ENCODE peak calls at places on chromosomes 16 and 17, in eight cellular contexts. A, T, D, O, V, R, J and I are unnamed samples.

GRCh38 chr16:11800385-11800718 is 3.3 kb upstream of the ZC3H7A start:
- DNase-seq in A (no peak), T (no peak), D (no peak), O (no peak), V (no peak), R (no peak), J (no peak), I (no peak)

GRCh38 chr17:82495844-82496528 is 23.5 kb upstream of the FOXK2 start:
- DNase-seq in A (no peak), T (peak), D (peak), O (no peak), V (no peak), R (no peak), J (no peak), I (no peak)

GRCh38 chr17:30005709-30006320 is 64.4 kb downstream of the EFCAB5 start:
- DNase-seq in A (no peak), T (no peak), D (peak), O (peak), V (no peak), R (no peak), J (peak), I (no peak)

GRCh38 chr17:31357831-31358400 is 33.6 kb upstream of the RAB11FIP4 start:
- DNase-seq in A (no peak), T (no peak), D (no peak), O (peak), V (no peak), R (no peak), J (no peak), I (no peak)

GRCh38 chr16:48999508-48999907 is 282.1 kb downstream of the CBLN1 start:
- DNase-seq in A (no peak), T (no peak), D (no peak), O (no peak), V (no peak), R (no peak), J (no peak), I (peak)

GRCh38 chr17:77098884-77099545 is 41.8 kb upstream of the SEC14L1 start:
- DNase-seq in A (peak), T (peak), D (peak), O (peak), V (peak), R (no peak), J (peak), I (no peak)

GRCh38 chr17:77425791-77426641 is 285.2 kb downstream of the SEC14L1 start:
- DNase-seq in A (no peak), T (no peak), D (peak), O (peak), V (no peak), R (no peak), J (peak), I (no peak)

GRCh38 chr16:72609933-72610332 is 438.0 kb upstream of the PMFBP1 start:
- DNase-seq in A (no peak), T (no peak), D (no peak), O (no peak), V (no peak), R (no peak), J (no peak), I (no peak)

GRCh38 chr17:79970576-79971068 is 65.0 kb downstream of the TBC1D16 start:
- DNase-seq in A (no peak), T (peak), D (peak), O (peak), V (no peak), R (no peak), J (peak), I (peak)

GRCh38 chr17:12256380-12256995 is 235.8 kb downstream of the MAP2K4 start:
- DNase-seq in A (no peak), T (no peak), D (peak), O (peak), V (no peak), R (no peak), J (peak), I (no peak)

GRCh38 chr16:49338867-49339266 is 34.7 kb upstream of the C16orf78 start:
- DNase-seq in A (no peak), T (no peak), D (no peak), O (no peak), V (no peak), R (no peak), J (no peak), I (peak)

GRCh38 chr16:69481901-69482341 is 57.5 kb downstream of the CYB5B start:
- DNase-seq in A (no peak), T (no peak), D (peak), O (peak), V (peak), R (peak), J (peak), I (peak)

GRCh38 chr17:83132251-83133081 is 53.1 kb downstream of the METRNL start:
- DNase-seq in A (no peak), T (no peak), D (no peak), O (no peak), V (no peak), R (peak), J (no peak), I (peak)

GRCh38 chr16:22890976-22891375 is 77.0 kb downstream of the HS3ST2 start:
- DNase-seq in A (no peak), T (no peak), D (peak), O (no peak), V (no peak), R (no peak), J (no peak), I (no peak)

GRCh38 chr16:67215690-67216089 is 11.2 kb upstream of the TMEM208 start:
- DNase-seq in A (no peak), T (no peak), D (no peak), O (no peak), V (no peak), R (no peak), J (no peak), I (no peak)

GRCh38 chr16:28923652-28924398 is 1.2 kb downstream of the RABEP2 start:
- DNase-seq in A (peak), T (no peak), D (no peak), O (no peak), V (no peak), R (no peak), J (no peak), I (no peak)

GRCh38 chr16:9932000-9932399 is 250.2 kb downstream of the GRIN2A start:
- DNase-seq in A (no peak), T (no peak), D (no peak), O (no peak), V (no peak), R (no peak), J (no peak), I (no peak)

GRCh38 chr17:28916302-28916934 is 13.5 kb upstream of the DHRS13 start:
- DNase-seq in A (no peak), T (peak), D (no peak), O (peak), V (peak), R (no peak), J (peak), I (no peak)

GRCh38 chr17:49910094-49910857 is 58.7 kb upstream of the DLX4 start:
- DNase-seq in A (no peak), T (no peak), D (peak), O (no peak), V (no peak), R (no peak), J (no peak), I (no peak)

GRCh38 chr17:69819316-69820087 is 255.5 kb upstream of the KCNJ16 start:
- DNase-seq in A (no peak), T (no peak), D (no peak), O (peak), V (no peak), R (no peak), J (peak), I (no peak)

GRCh38 chr17:77619851-77620250 is 338.7 kb upstream of the TNRC6C start:
- DNase-seq in A (no peak), T (no peak), D (peak), O (peak), V (no peak), R (no peak), J (peak), I (no peak)

GRCh38 chr16:68695575-68695974 is 41.5 kb upstream of the CDH1 start:
- DNase-seq in A (no peak), T (no peak), D (no peak), O (no peak), V (no peak), R (no peak), J (no peak), I (no peak)

GRCh38 chr17:60601443-60602384 is 1.7 kb downstream of the PPM1D start:
- DNase-seq in A (peak), T (peak), D (peak), O (peak), V (peak), R (no peak), J (peak), I (no peak)

GRCh38 chr17:80116276-80116922 is 15.0 kb downstream of the GAA start:
- DNase-seq in A (no peak), T (no peak), D (no peak), O (peak), V (no peak), R (no peak), J (no peak), I (no peak)

GRCh38 chr17:71260366-71260765 is 860.5 kb upstream of the SOX9 start:
- DNase-seq in A (no peak), T (no peak), D (peak), O (peak), V (no peak), R (no peak), J (no peak), I (no peak)

GRCh38 chr17:17814162-17815061 is 22.4 kb downstream of the SREBF1 start:
- DNase-seq in A (no peak), T (no peak), D (no peak), O (no peak), V (no peak), R (no peak), J (no peak), I (no peak)

GRCh38 chr17:17167356-17167755 is 38.8 kb downstream of the PLD6 start:
- DNase-seq in A (no peak), T (no peak), D (no peak), O (no peak), V (no peak), R (no peak), J (no peak), I (no peak)

GRCh38 chr16:80932725-80933124 is 74.0 kb downstream of the CMC2 start:
- DNase-seq in A (no peak), T (no peak), D (peak), O (peak), V (peak), R (peak), J (peak), I (peak)

GRCh38 chr17:29677139-29677834 is 54.6 kb upstream of the CORO6 start:
- DNase-seq in A (no peak), T (no peak), D (no peak), O (no peak), V (no peak), R (no peak), J (peak), I (peak)

GRCh38 chr16:88349153-88349902 is 33.4 kb upstream of the ZNF469 start:
- DNase-seq in A (no peak), T (no peak), D (no peak), O (no peak), V (no peak), R (no peak), J (no peak), I (no peak)

GRCh38 chr16:57185446-57185944 is 344 bp downstream of the PSME3IP1 start:
- DNase-seq in A (peak), T (no peak), D (peak), O (peak), V (peak), R (peak), J (peak), I (peak)

GRCh38 chr16:31876955-31877828 is 3.6 kb downstream of the ZNF267 start:
- DNase-seq in A (no peak), T (no peak), D (peak), O (peak), V (no peak), R (no peak), J (peak), I (no peak)

GRCh38 chr17:40862985-40863733 is 3.9 kb downstream of the KRT12 start:
- DNase-seq in A (no peak), T (no peak), D (no peak), O (no peak), V (no peak), R (no peak), J (peak), I (no peak)

GRCh38 chr17:75784473-75785015 is at the start of gene UNK:
- DNase-seq in A (peak), T (peak), D (peak), O (peak), V (peak), R (peak), J (peak), I (peak)

GRCh38 chr17:75785016-75785769 is 587 bp downstream of the UNK start:
- DNase-seq in A (peak), T (no peak), D (peak), O (peak), V (peak), R (peak), J (peak), I (peak)

GRCh38 chr17:75783803-75784472 is 668 bp upstream of the UNK start:
- DNase-seq in A (peak), T (no peak), D (no peak), O (no peak), V (no peak), R (no peak), J (no peak), I (peak)

GRCh38 chr17:75783069-75783783 is 1.4 kb upstream of the UNK start:
- DNase-seq in A (no peak), T (peak), D (peak), O (peak), V (no peak), R (no peak), J (peak), I (no peak)

GRCh38 chr17:75785770-75786538 is 1.3 kb downstream of the UNK start:
- DNase-seq in A (no peak), T (no peak), D (peak), O (peak), V (no peak), R (no peak), J (peak), I (no peak)
- H3K4me3 ChIP-seq in A (peak), T (peak), D (peak), O (peak), V (peak), R (peak), J (peak), I (peak)

GRCh38 chr16:30136971-30137601 is 14.1 kb upstream of the MAPK3 start:
- DNase-seq in A (no peak), T (no peak), D (no peak), O (no peak), V (no peak), R (no peak), J (no peak), I (no peak)

GRCh38 chr16:30141750-30142149 is 18.7 kb upstream of the MAPK3 start:
- DNase-seq in A (no peak), T (no peak), D (no peak), O (no peak), V (no peak), R (no peak), J (no peak), I (no peak)

GRCh38 chr16:30142672-30143346 is 19.8 kb upstream of the MAPK3 start:
- DNase-seq in A (no peak), T (peak), D (no peak), O (no peak), V (no peak), R (no peak), J (no peak), I (no peak)

GRCh38 chr16:30139895-30140481 is 17.0 kb upstream of the MAPK3 start:
- DNase-seq in A (no peak), T (no peak), D (no peak), O (no peak), V (no peak), R (no peak), J (no peak), I (no peak)

DNA sequence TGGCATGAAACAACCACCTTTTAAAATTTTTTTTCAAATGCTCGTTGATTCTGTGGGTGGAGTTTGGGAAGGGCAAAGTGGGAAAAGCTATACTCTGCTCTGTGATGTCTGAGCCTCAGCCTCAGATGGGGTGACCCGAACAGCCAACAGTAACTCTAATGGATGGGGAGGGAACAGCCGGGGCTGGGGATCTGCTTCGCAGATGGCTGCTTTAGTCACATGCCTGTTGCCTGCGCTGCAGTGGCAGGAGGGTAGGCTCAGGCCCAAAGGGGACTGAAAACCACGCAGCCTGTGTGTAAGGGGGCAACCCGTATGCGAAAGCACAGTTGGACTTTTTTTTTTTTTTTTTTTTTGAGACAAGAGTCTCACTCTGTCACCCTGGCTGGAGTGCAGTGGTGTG is 14.9 kb upstream of the MAPK3 start:
- DNase-seq in A (no peak), T (no peak), D (no peak), O (no peak), V (no peak), R (no peak), J (no peak), I (no peak)
- H3K27ac ChIP-seq in A (no peak), T (no peak), D (no peak), O (no peak), V (no peak), R (no peak), J (no peak), I (no peak)

GRCh38 chr17:7651097-7651958 is 602 bp downstream of the ATP1B2 start:
- DNase-seq in A (no peak), T (no peak), D (no peak), O (no peak), V (no peak), R (no peak), J (no peak), I (no peak)
- H3K4me3 ChIP-seq in A (peak), T (peak), D (peak), O (peak), V (no peak), R (peak), J (peak), I (peak)

DNA sequence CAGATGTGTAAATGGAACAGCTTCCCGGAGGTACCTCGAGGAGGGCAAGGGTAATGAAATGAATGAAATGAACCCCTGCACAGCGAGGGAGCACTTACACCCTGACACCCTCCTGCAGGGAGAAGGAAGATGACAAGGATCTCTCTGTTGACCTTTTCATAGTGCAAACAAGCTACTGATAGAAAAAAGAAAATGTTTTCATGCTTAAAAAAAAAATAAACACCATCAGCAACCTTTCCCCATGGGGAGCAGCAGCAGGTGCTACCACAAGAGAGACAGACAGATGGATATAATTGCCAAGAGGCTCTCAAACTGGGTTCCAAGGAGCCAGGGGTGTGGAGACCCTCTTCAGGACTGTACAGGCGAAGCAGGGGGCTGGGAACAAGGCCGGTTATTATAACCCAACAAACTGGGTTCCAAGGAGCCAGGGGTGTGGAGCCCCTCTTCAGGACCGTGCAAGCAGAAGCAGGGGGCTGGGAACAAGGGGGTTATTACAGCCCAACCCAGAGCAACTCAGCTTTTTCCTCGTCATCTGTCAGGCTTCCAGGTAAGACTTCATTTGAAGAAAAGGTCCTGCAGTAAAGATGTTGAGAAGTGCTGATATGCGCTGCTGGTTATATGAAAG is 718 bp upstream of the RPH3AL start:
- DNase-seq in A (no peak), T (no peak), D (no peak), O (no peak), V (no peak), R (no peak), J (no peak), I (no peak)
- H3K27ac ChIP-seq in A (peak), T (no peak), D (no peak), O (no peak), V (no peak), R (no peak), J (peak), I (peak)

GRCh38 chr16:50740747-50741146 is 1.1 kb upstream of the CYLD start:
- DNase-seq in A (no peak), T (no peak), D (peak), O (no peak), V (no peak), R (no peak), J (no peak), I (no peak)
- H3K4me3 ChIP-seq in A (no peak), T (peak), D (no peak), O (no peak), V (no peak), R (peak), J (no peak), I (no peak)

GRCh38 chr17:64074704-64075484 is 54.5 kb upstream of the ICAM2 start:
- DNase-seq in A (peak), T (no peak), D (peak), O (peak), V (peak), R (no peak), J (peak), I (no peak)
- H3K27ac ChIP-seq in A (peak), T (no peak), D (no peak), O (peak), V (no peak), R (peak), J (peak), I (peak)

GRCh38 chr17:56599093-56599492 is 5.6 kb downstream of the NOG start:
- DNase-seq in A (no peak), T (peak), D (no peak), O (no peak), V (no peak), R (no peak), J (no peak), I (no peak)

GRCh38 chr17:56596741-56597494 is 3.4 kb downstream of the NOG start:
- DNase-seq in A (no peak), T (no peak), D (no peak), O (no peak), V (no peak), R (no peak), J (no peak), I (no peak)

GRCh38 chr17:56597495-56597990 is 4.0 kb downstream of the NOG start:
- DNase-seq in A (no peak), T (no peak), D (no peak), O (peak), V (no peak), R (no peak), J (no peak), I (no peak)

GRCh38 chr17:56599566-56599965 is 6.1 kb downstream of the NOG start:
- DNase-seq in A (no peak), T (no peak), D (no peak), O (no peak), V (no peak), R (no peak), J (no peak), I (no peak)

GRCh38 chr17:56598471-56598870 is 5.0 kb downstream of the NOG start:
- DNase-seq in A (no peak), T (no peak), D (no peak), O (peak), V (no peak), R (no peak), J (no peak), I (no peak)
- H3K4me3 ChIP-seq in A (no peak), T (no peak), D (no peak), O (no peak), V (no peak), R (no peak), J (no peak), I (no peak)

GRCh38 chr16:2033057-2033911 is 6.6 kb downstream of the NHERF2 start:
- DNase-seq in A (no peak), T (no peak), D (peak), O (peak), V (no peak), R (peak), J (peak), I (peak)
- H3K27ac ChIP-seq in A (peak), T (no peak), D (no peak), O (peak), V (peak), R (peak), J (no peak), I (peak)